ENCODE peak calls at places on chromosomes 16 and 17, in four cellular contexts. Q is CD4-positive, CD25-positive, alpha-beta regulatory T cell; S is Peyer's patch; J is right lobe of liver. N is an unnamed sample.

GRCh38 chr17:57665128-57665527 is 80.0 kb downstream of the CCDC182 start:
- DNase-seq in Q (no peak), S (no peak), J (peak; percentile 32), N (peak; percentile 33)

GRCh38 chr17:78263063-78263735 is 31.8 kb downstream of the TMEM235 start:
- DNase-seq in Q (no peak), S (peak; percentile 75), J (peak; percentile 63), N (no peak)

GRCh38 chr16:67779256-67780014 is 26.9 kb downstream of the RANBP10 start:
- DNase-seq in Q (no peak), S (no peak), J (peak; percentile 55), N (no peak)

GRCh38 chr17:19018600-19018950 is 14.0 kb upstream of the FAM83G start:
- DNase-seq in Q (no peak), S (no peak), J (no peak), N (no peak)

GRCh38 chr16:24610421-24610765 is 71.0 kb downstream of the RBBP6 start:
- DNase-seq in Q (no peak), S (no peak), J (no peak), N (no peak)

GRCh38 chr16:50036426-50036825 is 11.4 kb downstream of the CNEP1R1 start:
- DNase-seq in Q (no peak), S (no peak), J (no peak), N (no peak)

GRCh38 chr17:42266462-42266861 is 9.7 kb downstream of the STAT5B start:
- DNase-seq in Q (no peak), S (no peak), J (no peak), N (no peak)

GRCh38 chr17:77916771-77917481 is 41.6 kb upstream of the TNRC6C start:
- DNase-seq in Q (no peak), S (peak; percentile 67), J (no peak), N (no peak)

GRCh38 chr16:4847774-4848587 is 700 bp downstream of the UBN1 start:
- DNase-seq in Q (peak; percentile 50), S (peak; percentile 67), J (peak; percentile 76), N (peak; percentile 82)

GRCh38 chr17:45786349-45786748 is 2.2 kb downstream of the CRHR1 start:
- DNase-seq in Q (no peak), S (no peak), J (no peak), N (no peak)

GRCh38 chr16:54955757-54956156 is 25.1 kb downstream of the IRX5 start:
- DNase-seq in Q (no peak), S (no peak), J (no peak), N (no peak)

GRCh38 chr17:17966399-17966798 is 5.8 kb downstream of the TOM1L2 start:
- DNase-seq in Q (no peak), S (no peak), J (no peak), N (no peak)

GRCh38 chr17:40963838-40964237 is 2.9 kb downstream of the KRT39 start:
- DNase-seq in Q (peak; percentile 6), S (no peak), J (no peak), N (no peak)

GRCh38 chr17:6686026-6686425 is 27.1 kb downstream of the SLC13A5 start:
- DNase-seq in Q (no peak), S (no peak), J (no peak), N (no peak)

GRCh38 chr17:57898487-57899311 is 48.9 kb upstream of the MRPS23 start:
- DNase-seq in Q (no peak), S (no peak), J (no peak), N (peak; percentile 80)

GRCh38 chr17:65064452-65065019 is 8.0 kb upstream of the GNA13 start:
- DNase-seq in Q (no peak), S (no peak), J (no peak), N (no peak)

GRCh38 chr17:34626141-34626681 is 46.8 kb downstream of the TMEM132E start:
- DNase-seq in Q (no peak), S (no peak), J (no peak), N (no peak)

GRCh38 chr17:37054894-37055293 is 106.1 kb downstream of the AATF start:
- DNase-seq in Q (no peak), S (no peak), J (no peak), N (no peak)
- H3K27ac ChIP-seq in Q (no peak overlapping the region), S (no peak overlapping the region), J (no peak overlapping the region), N (no peak overlapping the region)

GRCh38 chr17:51765558-51766145 is 392.9 kb downstream of the CA10 start:
- DNase-seq in Q (no peak), S (no peak), J (no peak), N (no peak)
- H3K4me3 ChIP-seq in Q (no peak overlapping the region), S (no peak overlapping the region), J (no peak overlapping the region), N (no peak overlapping the region)

DNA sequence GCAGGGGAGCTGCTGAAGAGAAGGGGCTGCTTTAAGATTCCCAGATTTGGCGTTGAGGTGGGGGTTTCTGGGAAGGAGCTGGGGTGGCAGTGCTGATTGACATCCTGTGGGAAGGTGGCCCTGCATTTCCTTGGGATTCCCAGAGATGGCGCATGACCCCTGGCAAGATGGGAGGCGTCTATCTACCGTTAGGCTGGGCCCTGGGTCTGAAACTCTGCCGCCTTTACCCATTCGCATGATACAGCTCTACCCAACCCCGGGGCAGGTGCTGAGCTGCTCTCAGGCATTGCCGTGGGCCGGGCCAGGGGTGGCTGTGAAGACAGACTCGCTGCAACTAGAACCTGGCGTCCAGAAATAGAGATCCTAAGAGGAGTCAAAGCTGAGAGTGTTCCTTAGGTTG is 9.9 kb upstream of the MVD start:
- DNase-seq in Q (no peak), S (no peak), J (no peak), N (no peak)
- H3K27ac ChIP-seq in Q (no peak overlapping the region), S (no peak overlapping the region), J (no peak overlapping the region), N (no peak overlapping the region)

DNA sequence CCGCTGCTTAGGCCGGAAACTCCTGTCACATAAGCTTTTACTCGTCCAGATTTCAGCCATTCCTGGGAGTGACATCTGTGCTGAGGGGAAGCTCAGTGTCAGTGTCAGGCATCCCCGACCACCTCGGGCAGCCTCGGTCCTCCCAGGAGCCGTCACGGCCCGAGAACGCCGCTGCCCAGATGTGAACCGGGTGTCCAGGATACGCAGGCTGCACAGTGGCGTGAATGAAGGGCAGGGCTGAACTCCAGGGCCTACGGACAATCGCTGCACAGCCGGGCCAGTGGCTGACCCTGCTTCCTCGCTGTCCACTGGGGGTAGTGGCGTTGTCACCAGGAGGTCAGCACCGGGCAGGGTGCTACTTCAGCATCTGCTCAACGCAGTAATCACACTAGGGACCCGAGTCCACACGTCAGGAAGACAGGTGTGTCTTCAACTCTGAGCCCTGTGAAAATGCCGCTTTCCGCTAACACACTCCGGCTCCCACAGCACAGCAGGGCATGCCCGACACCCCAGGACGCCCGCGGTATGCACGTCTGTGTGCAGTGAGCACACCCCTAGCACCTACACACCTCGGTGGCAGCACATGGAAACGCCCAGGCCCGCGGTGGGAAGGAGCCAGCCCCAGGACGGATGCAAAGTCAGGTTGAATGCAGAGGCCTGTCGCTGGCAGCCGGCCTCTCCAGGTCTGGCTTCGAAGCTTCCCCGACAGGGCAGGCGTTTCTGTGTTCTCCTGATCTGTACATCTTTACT is 3.1 kb downstream of the LMF1 start:
- DNase-seq in Q (no peak), S (no peak), J (no peak), N (no peak)
- H3K4me3 ChIP-seq in Q (no peak overlapping the region), S (no peak overlapping the region), J (no peak overlapping the region), N (no peak overlapping the region)

GRCh38 chr17:51613255-51613654 is 352.9 kb downstream of the UTP18 start:
- DNase-seq in Q (no peak), S (no peak), J (no peak), N (no peak)

GRCh38 chr17:51610834-51611233 is 350.5 kb downstream of the UTP18 start:
- DNase-seq in Q (no peak), S (no peak), J (no peak), N (no peak)

GRCh38 chr17:51612692-51613091 is 352.3 kb downstream of the UTP18 start:
- DNase-seq in Q (no peak), S (no peak), J (no peak), N (no peak)

GRCh38 chr17:51610155-51610554 is 349.8 kb downstream of the UTP18 start:
- DNase-seq in Q (no peak), S (no peak), J (no peak), N (no peak)

DNA sequence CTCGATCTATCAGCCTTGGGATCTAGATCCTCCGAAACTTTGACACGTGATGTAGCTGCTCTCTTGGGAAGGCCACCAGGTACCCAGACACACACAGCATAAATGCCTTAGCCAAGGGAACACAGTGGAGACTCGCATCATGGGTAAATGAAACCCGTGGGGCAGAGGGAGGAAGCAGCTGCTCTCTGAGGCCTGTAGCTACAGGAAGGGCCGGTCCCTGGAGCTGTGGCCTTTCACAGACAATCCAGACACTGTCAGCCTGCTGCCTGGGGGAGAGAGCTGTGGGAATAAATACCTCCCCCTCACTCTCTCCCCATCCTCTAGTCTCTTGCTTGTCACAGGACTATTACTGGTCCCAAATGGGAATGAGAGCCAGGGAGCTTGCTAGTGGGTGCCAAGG is 351.2 kb downstream of the UTP18 start:
- DNase-seq in Q (no peak), S (no peak), J (no peak), N (no peak)
- H3K27ac ChIP-seq in Q (no peak overlapping the region), S (no peak overlapping the region), J (no peak overlapping the region), N (no peak overlapping the region)